ENCODE peak calls at places on chromosomes 12 and 14, in four cellular contexts. R is tibial nerve, W is PC-9, A is HCT116. N is an unnamed sample.

GRCh38 chr14:103055693-103056092 is 1.7 kb downstream of the CDC42BPB start:
- DNase-seq in R (no peak), W (no peak), A (no peak), N (no peak)

GRCh38 chr12:70822431-70822830 is 98.1 kb downstream of the PTPRR start:
- DNase-seq in R (no peak), W (no peak), A (no peak), N (no peak)

GRCh38 chr12:111773801-111774551 is 7.2 kb downstream of the ALDH2 start:
- DNase-seq in R (peak; percentile 88), W (no peak), A (no peak), N (peak; percentile 91)

GRCh38 chr12:30482650-30483049 is 213.0 kb downstream of the IPO8 start:
- DNase-seq in R (no peak), W (no peak), A (no peak), N (no peak)

GRCh38 chr12:50055831-50056628 is 1.4 kb upstream of the ASIC1 start:
- DNase-seq in R (peak; percentile 51), W (no peak), A (peak; percentile 48), N (no peak)

GRCh38 chr12:15196678-15197267 is 24.4 kb downstream of the RERG start:
- DNase-seq in R (no peak), W (no peak), A (no peak), N (no peak)

GRCh38 chr12:99804715-99805114 is 157.2 kb downstream of the GARIN6 start:
- DNase-seq in R (no peak), W (no peak), A (no peak), N (no peak)

GRCh38 chr14:84209021-84209420 is 1320.9 kb upstream of the FLRT2 start:
- DNase-seq in R (no peak), W (no peak), A (no peak), N (no peak)

GRCh38 chr12:90234455-90234854 is 525.8 kb upstream of the ATP2B1 start:
- DNase-seq in R (no peak), W (no peak), A (no peak), N (peak; percentile 17)

GRCh38 chr12:45934956-45935355 is 55.4 kb downstream of the SCAF11 start:
- DNase-seq in R (no peak), W (no peak), A (no peak), N (no peak)

GRCh38 chr12:104292872-104293794 is 10.4 kb upstream of the EID3 start:
- DNase-seq in R (no peak), W (peak; percentile 36), A (no peak), N (no peak)
- H3K4me3 ChIP-seq in R (no peak overlapping the region), W (peak overlapping the region; percentile 96), A (no peak overlapping the region), N (no peak overlapping the region)

GRCh38 chr14:58637391-58638230 is at the start of gene DACT1:
- DNase-seq in R (peak; percentile 36), W (no peak), A (no peak), N (peak; percentile 30)
- TF ChIP-seq CTCF in R (peak; percentile 49), W (no peak), A (no peak), N (no peak)

DNA sequence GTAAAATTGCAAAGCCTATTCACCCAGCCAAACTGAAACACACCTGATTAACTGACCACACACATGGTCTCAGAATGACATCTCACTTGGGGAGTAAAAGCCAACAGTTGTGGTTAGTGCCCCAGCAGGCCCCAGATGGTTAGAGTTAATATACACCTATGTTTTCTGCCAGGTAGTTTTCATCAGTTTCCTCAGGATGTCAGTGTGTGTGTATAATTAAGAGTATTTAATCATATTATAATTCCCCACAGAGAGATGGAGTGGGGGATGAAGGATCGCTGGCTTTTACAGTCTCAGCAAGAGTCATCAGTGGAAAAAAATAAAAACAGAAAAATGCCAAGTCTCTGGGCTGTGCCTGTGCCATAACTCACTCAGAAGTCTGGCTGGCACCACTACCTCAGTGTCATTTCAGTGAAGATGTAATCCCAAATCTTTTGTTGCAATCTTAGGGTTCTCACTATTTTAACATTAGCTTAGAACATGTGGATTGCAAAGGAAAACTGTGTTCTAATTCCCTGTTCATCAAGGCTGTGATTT is 412.5 kb downstream of the ZFP36L1 start:
- DNase-seq in R (no peak), W (no peak), A (no peak), N (no peak)
- H3K4me3 ChIP-seq in R (no peak overlapping the region), W (no peak overlapping the region), A (no peak overlapping the region), N (no peak overlapping the region)

DNA sequence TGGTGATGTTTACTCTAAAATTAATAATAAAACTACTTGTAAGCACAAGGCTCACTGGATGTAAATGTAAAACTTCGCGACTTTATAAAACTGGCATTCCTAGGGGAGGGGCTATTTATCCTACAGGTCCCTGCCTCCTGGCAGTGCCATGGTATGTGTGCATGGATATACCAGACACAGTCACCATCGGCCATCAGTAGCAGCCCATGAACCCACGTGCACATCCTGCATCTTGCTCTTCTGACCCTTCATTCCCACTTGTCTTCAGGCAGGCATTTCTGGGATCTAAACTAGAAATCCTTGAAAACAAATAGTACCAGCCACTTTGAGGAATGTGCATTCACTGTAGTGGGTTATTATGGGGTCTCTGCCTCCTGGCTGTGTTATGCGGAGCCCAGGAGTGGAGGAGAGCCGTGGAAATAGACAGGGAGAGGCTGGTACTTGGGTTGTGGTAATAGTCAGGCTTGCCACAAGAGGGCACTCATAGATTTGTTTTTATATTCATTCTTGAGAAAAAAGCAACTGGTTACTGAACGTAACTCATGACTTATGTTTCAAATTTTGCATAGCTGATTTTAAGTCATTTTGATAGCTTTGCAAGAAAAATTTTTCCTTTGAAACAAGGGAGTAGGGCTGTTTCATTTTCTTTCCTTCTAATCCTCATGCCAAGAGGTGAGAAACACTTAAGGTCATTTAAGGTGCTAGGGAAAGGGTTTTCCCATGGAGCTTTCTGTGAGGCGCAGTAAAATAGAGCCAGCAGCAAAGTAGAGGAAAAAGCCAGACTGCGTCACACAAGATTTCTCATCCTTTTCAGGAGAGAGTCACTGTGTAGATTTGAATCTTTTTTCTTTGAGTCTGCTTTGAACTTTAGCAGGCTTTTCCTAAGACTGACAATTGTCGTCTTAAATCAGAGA is 17.4 kb upstream of the GALNT16 start:
- DNase-seq in R (peak; percentile 88), W (no peak), A (peak; percentile 39), N (no peak)
- TF ChIP-seq CTCF in R (peak; percentile 85), W (peak; percentile 94), A (peak; percentile 61), N (no peak)

GRCh38 chr12:116863275-116863767 is 17.9 kb downstream of the HRK start:
- DNase-seq in R (no peak), W (no peak), A (peak; percentile 54), N (no peak)

GRCh38 chr12:116864371-116865160 is 16.7 kb downstream of the HRK start:
- DNase-seq in R (no peak), W (peak; percentile 83), A (no peak), N (no peak)

GRCh38 chr12:116862167-116862566 is 19.1 kb downstream of the HRK start:
- DNase-seq in R (no peak), W (no peak), A (no peak), N (no peak)

GRCh38 chr12:116860281-116860680 is 21.0 kb downstream of the HRK start:
- DNase-seq in R (no peak), W (no peak), A (no peak), N (no peak)

GRCh38 chr12:116861331-116861730 is 19.9 kb downstream of the HRK start:
- DNase-seq in R (no peak), W (no peak), A (no peak), N (no peak)
- H3K4me3 ChIP-seq in R (no peak overlapping the region), W (no peak overlapping the region), A (no peak overlapping the region), N (no peak overlapping the region)

DNA sequence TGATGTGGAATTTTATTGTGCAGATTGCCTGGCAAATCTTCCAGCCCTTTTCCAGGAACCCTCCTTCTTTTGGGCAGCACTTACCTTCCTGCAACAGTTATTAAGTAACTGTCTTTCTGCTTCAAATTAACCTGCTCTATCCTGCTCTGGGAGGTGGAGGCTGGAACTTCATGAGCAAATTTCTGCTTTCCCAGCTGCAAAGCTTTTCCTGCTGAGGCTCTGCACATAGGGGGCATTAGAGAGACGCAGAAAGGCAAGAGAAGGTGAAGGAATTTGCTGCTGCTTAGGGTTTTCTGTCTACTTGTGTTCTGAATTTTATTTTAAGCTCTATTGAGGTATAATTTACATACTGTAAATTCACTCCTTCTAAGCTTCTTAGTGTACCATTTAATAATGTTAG is 259.2 kb downstream of the PCNX1 start:
- DNase-seq in R (peak; percentile 48), W (no peak), A (peak; percentile 8), N (no peak)
- TF ChIP-seq CTCF in R (peak; percentile 59), W (no peak), A (peak; percentile 54), N (no peak)

GRCh38 chr12:54525383-54525782 is 24.0 kb upstream of the PDE1B start:
- DNase-seq in R (no peak), W (no peak), A (no peak), N (no peak)
- H3K4me3 ChIP-seq in R (no peak overlapping the region), W (no peak overlapping the region), A (no peak overlapping the region), N (no peak overlapping the region)

GRCh38 chr14:74204481-74204880 is 34.8 kb upstream of the VSX2 start:
- DNase-seq in R (no peak), W (no peak), A (no peak), N (no peak)

GRCh38 chr14:74202113-74202512 is 37.1 kb upstream of the VSX2 start:
- DNase-seq in R (no peak), W (no peak), A (no peak), N (no peak)

GRCh38 chr14:74203546-74203945 is 35.7 kb upstream of the VSX2 start:
- DNase-seq in R (no peak), W (no peak), A (no peak), N (no peak)

GRCh38 chr14:74211945-74212580 is 27.2 kb upstream of the VSX2 start:
- DNase-seq in R (no peak), W (no peak), A (no peak), N (no peak)

GRCh38 chr14:74207943-74208342 is 31.3 kb upstream of the VSX2 start:
- DNase-seq in R (no peak), W (no peak), A (peak; percentile 16), N (no peak)
- TF ChIP-seq CTCF in R (no peak), W (no peak), A (peak; percentile 53), N (no peak)

N was measured in lower leg skin.